ENCODE peak calls at places on chromosome 6, in four cellular contexts. C, D, Z and K are unnamed samples. For H3K4me1, the result is how much of the 10 kb centered on the place peaks cover.

GRCh38 chr6:150775804-150776203 is 89.7 kb upstream of the MTHFD1L start:
- DNase-seq in C (no peak), D (no peak), Z (no peak), K (no peak)

GRCh38 chr6:131134950-131135243 is 370 bp upstream of the AKAP7 start:
- DNase-seq in C (no peak), D (no peak), Z (no peak), K (no peak)

GRCh38 chr6:113594726-113595125 is 262.4 kb upstream of the MARCKS start:
- DNase-seq in C (no peak), D (no peak), Z (no peak), K (no peak)

GRCh38 chr6:170125447-170126300 is 165.2 kb downstream of the DLL1 start:
- DNase-seq in C (no peak), D (peak), Z (peak), K (no peak)

GRCh38 chr6:112030206-112030932 is 23.5 kb upstream of the CCN6 start:
- DNase-seq in C (no peak), D (no peak), Z (no peak), K (no peak)

GRCh38 chr6:87351583-87351982 is 7.0 kb downstream of the C6orf163 start:
- DNase-seq in C (no peak), D (no peak), Z (no peak), K (no peak)

GRCh38 chr6:99711302-99711701 is 104.7 kb downstream of the PRDM13 start:
- DNase-seq in C (no peak), D (no peak), Z (no peak), K (no peak)

GRCh38 chr6:14875678-14876063 is 370.2 kb upstream of the JARID2 start:
- DNase-seq in C (no peak), D (no peak), Z (no peak), K (no peak)

GRCh38 chr6:165580139-165580538 is 82.9 kb downstream of the PDE10A start:
- DNase-seq in C (peak), D (no peak), Z (no peak), K (no peak)

GRCh38 chr6:87054143-87054833 is 40.6 kb downstream of the CGA start:
- DNase-seq in C (no peak), D (no peak), Z (no peak), K (no peak)

GRCh38 chr6:89258912-89259311 is 41.8 kb upstream of the GABRR1 start:
- DNase-seq in C (no peak), D (no peak), Z (no peak), K (no peak)

GRCh38 chr6:7052441-7052936 is 55.3 kb upstream of the RREB1 start:
- DNase-seq in C (peak), D (peak), Z (peak), K (peak)

GRCh38 chr6:90701146-90701781 is 114.4 kb upstream of the MAP3K7 start:
- DNase-seq in C (no peak), D (peak), Z (peak), K (peak)

DNA sequence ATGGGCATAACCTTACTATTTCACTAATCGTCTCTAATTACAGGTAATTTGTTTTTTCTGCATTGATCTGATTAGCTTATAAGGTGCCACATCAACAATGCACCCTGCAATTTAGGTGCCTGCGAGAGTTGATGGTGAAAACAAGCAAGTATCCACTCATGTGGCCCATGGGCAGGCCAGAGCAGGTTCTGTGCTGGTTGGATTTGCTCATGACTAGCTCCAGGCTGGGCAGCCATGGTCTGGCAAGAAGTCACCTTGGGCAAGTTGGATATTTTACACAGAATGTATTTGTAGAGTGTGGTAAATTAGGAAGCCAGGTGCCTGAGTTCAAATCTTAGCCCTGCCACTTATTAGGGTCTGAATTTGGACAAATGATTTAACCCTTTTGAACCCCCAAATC is 25.3 kb downstream of the RAB44 start:
- DNase-seq in C (no peak), D (no peak), Z (no peak), K (no peak)
- H2BK5ac ChIP-seq in C (no peak), D (no peak), Z (no peak), K (no peak)

GRCh38 chr6:146974346-146974745 is 229.9 kb upstream of the STXBP5 start:
- DNase-seq in C (no peak), D (no peak), Z (no peak), K (no peak)
- H3K56ac ChIP-seq in C (no peak), D (no peak), Z (no peak), K (no peak)

DNA sequence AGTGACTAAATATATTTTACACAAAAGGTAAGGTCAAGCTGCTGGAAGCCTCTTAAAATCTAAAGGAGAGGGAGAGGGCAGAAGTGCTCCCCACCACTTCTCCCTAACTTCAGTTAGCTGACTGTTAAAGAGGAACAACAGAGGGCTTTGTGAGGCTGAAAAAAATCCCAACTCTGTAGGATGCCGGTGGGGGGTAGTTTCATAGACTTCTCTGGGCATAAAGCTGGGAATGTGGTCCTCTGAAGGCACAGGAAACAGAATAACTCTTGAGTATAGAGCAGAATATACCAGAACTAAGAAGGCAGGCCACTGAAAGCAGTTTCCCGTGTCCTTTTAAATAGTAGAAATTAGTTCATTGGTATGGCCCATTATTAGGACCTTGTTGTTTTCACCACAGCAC is 71.6 kb downstream of the KIF6 start:
- DNase-seq in C (no peak), D (no peak), Z (no peak), K (peak)
- H3K4me1 ChIP-seq in C (under half), D (under half), Z (under half), K (under half)

GRCh38 chr6:137925299-137925698 is 58.2 kb downstream of the TNFAIP3 start:
- DNase-seq in C (no peak), D (no peak), Z (no peak), K (no peak)
- H2BK5ac ChIP-seq in C (peak), D (no peak), Z (no peak), K (no peak)

DNA sequence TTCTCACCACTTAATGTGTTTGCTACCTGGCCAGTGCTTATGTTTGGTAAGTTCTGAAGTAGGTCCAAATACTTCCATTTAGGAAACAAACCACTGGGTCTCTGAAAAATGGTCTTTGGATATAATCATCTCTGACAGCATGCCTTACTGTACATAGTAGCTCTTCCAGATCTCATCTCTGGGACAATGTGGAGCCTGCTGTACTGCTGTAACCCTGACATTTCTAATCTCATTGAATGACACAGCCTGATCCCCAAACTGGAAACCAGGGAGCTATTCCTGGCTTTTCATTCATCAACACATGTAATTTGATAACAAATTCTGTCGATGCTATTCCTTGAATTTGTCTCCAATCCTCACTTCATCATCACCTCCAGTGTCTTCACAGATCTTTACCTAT is 23.5 kb downstream of the OGFRL1 start:
- DNase-seq in C (no peak), D (no peak), Z (no peak), K (no peak)
- H3K56ac ChIP-seq in C (no peak), D (no peak), Z (no peak), K (no peak)